ENCODE peak calls at places on chromosomes 3 and 15, in six cellular contexts. R is AG09309, L is GM12865, E is skeletal muscle cell, O is heart left ventricle, W is adrenal gland. N is an unnamed sample.

GRCh38 chr3:136787226-136787793 is 31.6 kb upstream of the SLC35G2 start:
- DNase-seq in R (no peak), L (peak; percentile 67), E (no peak), O (no peak), W (peak; percentile 61), N (no peak)

GRCh38 chr3:57918123-57918837 is 89.9 kb upstream of the FLNB start:
- DNase-seq in R (peak; percentile 77), L (no peak), E (peak; percentile 74), O (no peak), W (no peak), N (no peak)

GRCh38 chr15:32124726-32125125 is 94.4 kb downstream of the CHRNA7 start:
- DNase-seq in R (no peak), L (no peak), E (no peak), O (no peak), W (no peak), N (no peak)

GRCh38 chr3:48372377-48372770 is 355 bp downstream of the FBXW12 start:
- DNase-seq in R (no peak), L (no peak), E (no peak), O (no peak), W (peak; percentile 36), N (no peak)

GRCh38 chr15:55279746-55280351 is 9.8 kb downstream of the RAB27A start:
- DNase-seq in R (peak; percentile 80), L (peak; percentile 97), E (peak; percentile 69), O (no peak), W (peak; percentile 85), N (peak; percentile 78)

GRCh38 chr3:55467099-55467498 is 20.0 kb downstream of the WNT5A start:
- DNase-seq in R (peak; percentile 57), L (no peak), E (no peak), O (no peak), W (no peak), N (no peak)

GRCh38 chr15:99096894-99097426 is 7.9 kb upstream of the SYNM start:
- DNase-seq in R (no peak), L (no peak), E (no peak), O (no peak), W (peak; percentile 39), N (no peak)

GRCh38 chr3:148077951-148078350 is 619.8 kb upstream of the AGTR1 start:
- DNase-seq in R (no peak), L (no peak), E (no peak), O (no peak), W (no peak), N (no peak)

GRCh38 chr15:67384761-67385160 is 130.2 kb downstream of the IQCH start:
- DNase-seq in R (no peak), L (no peak), E (no peak), O (no peak), W (no peak), N (no peak)

N was measured in GM06990.